ENCODE peak calls at places on chromosome 20, in five cellular contexts. One of them, this sample, is unnamed. For H3K4me1, the result is how much of the 10 kb centered on the place peaks cover.

GRCh38 chr20:25310268-25310920 is 62.5 kb downstream of the PYGB start:
- DNase-seq in transverse colon: peak
- DNase-seq in breast epithelium: no peak
- DNase-seq in HepG2: peak
- DNase-seq in gastrocnemius medialis: peak
- DNase-seq in this sample: peak

GRCh38 chr20:5797165-5797564 is 47.0 kb downstream of the SHLD1 start:
- DNase-seq in transverse colon: no peak
- DNase-seq in breast epithelium: no peak
- DNase-seq in HepG2: no peak
- DNase-seq in gastrocnemius medialis: no peak
- DNase-seq in this sample: no peak

GRCh38 chr20:37668166-37668565 is 25.7 kb upstream of the CTNNBL1 start:
- DNase-seq in transverse colon: no peak
- DNase-seq in breast epithelium: no peak
- DNase-seq in HepG2: no peak
- DNase-seq in gastrocnemius medialis: no peak
- DNase-seq in this sample: no peak

GRCh38 chr20:61546641-61547040 is 294.6 kb downstream of the CDH4 start:
- DNase-seq in transverse colon: no peak
- DNase-seq in breast epithelium: no peak
- DNase-seq in HepG2: no peak
- DNase-seq in gastrocnemius medialis: no peak
- DNase-seq in this sample: no peak

GRCh38 chr20:33673411-33674293 is 576 bp downstream of the NECAB3 start:
- DNase-seq in transverse colon: no peak
- DNase-seq in breast epithelium: no peak
- DNase-seq in HepG2: no peak
- DNase-seq in gastrocnemius medialis: no peak
- DNase-seq in this sample: no peak

GRCh38 chr20:53048387-53048786 is 76.2 kb downstream of the TSHZ2 start:
- DNase-seq in transverse colon: no peak
- DNase-seq in breast epithelium: no peak
- DNase-seq in HepG2: no peak
- DNase-seq in gastrocnemius medialis: no peak
- DNase-seq in this sample: no peak

GRCh38 chr20:34904202-34904621 is 27.8 kb downstream of the ACSS2 start:
- DNase-seq in transverse colon: no peak
- DNase-seq in breast epithelium: no peak
- DNase-seq in HepG2: no peak
- DNase-seq in gastrocnemius medialis: no peak
- DNase-seq in this sample: no peak

GRCh38 chr20:18166939-18167338 is 29.3 kb downstream of the KAT14 start:
- DNase-seq in transverse colon: no peak
- DNase-seq in breast epithelium: no peak
- DNase-seq in HepG2: no peak
- DNase-seq in gastrocnemius medialis: no peak
- DNase-seq in this sample: no peak

GRCh38 chr20:2654384-2654822 is 2.0 kb downstream of the NOP56 start:
- DNase-seq in transverse colon: no peak
- DNase-seq in breast epithelium: no peak
- DNase-seq in HepG2: no peak
- DNase-seq in gastrocnemius medialis: no peak
- DNase-seq in this sample: no peak
- TF ChIP-seq POLR2A in transverse colon: no peak
- TF ChIP-seq POLR2A in breast epithelium: no peak
- TF ChIP-seq POLR2A in HepG2: no peak
- TF ChIP-seq POLR2A in gastrocnemius medialis: no peak
- TF ChIP-seq POLR2A in this sample: no peak

GRCh38 chr20:63821824-63822223 is 9.2 kb downstream of the ZBTB46 start:
- DNase-seq in transverse colon: no peak
- DNase-seq in breast epithelium: no peak
- DNase-seq in HepG2: no peak
- DNase-seq in gastrocnemius medialis: no peak
- DNase-seq in this sample: no peak

GRCh38 chr20:63815613-63815862 is 15.5 kb downstream of the ZBTB46 start:
- DNase-seq in transverse colon: no peak
- DNase-seq in breast epithelium: no peak
- DNase-seq in HepG2: no peak
- DNase-seq in gastrocnemius medialis: no peak
- DNase-seq in this sample: no peak

GRCh38 chr20:63815869-63816268 is 15.2 kb downstream of the ZBTB46 start:
- DNase-seq in transverse colon: no peak
- DNase-seq in breast epithelium: no peak
- DNase-seq in HepG2: no peak
- DNase-seq in gastrocnemius medialis: no peak
- DNase-seq in this sample: no peak

GRCh38 chr20:63822276-63822696 is 8.8 kb downstream of the ZBTB46 start:
- DNase-seq in transverse colon: no peak
- DNase-seq in breast epithelium: no peak
- DNase-seq in HepG2: no peak
- DNase-seq in gastrocnemius medialis: no peak
- DNase-seq in this sample: no peak

DNA sequence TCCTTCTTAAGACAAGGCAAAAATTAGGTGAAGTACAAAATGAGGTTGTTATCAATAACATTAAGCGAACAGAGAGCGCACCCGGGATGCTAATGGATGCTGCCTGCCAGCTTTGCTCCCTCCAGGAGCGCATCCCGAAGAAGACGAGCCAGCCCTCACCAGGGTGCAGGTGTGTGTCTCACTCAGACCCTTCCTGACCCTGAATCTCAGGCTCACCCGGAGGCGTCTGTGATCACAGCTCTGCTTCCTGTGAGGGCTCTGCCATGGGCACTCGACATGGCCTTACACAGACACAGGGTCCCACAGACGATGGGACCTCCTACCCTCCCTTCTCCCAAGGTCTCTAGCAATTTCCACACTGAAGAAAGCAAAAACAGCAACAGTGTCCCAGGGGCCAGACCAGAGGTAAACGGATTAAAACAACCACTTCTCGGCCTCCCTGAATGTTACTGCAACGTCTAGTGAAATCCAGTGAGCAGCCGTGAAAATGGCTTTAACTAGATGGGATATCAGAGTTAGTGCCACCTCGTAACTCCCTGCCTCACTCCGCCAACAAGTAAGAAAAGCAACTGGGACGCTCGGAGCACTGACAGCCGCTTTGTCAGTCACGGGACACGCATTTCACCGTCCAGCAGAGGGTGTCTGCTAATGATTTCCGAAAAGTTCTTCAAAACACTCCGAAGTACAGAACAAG is 11.7 kb downstream of the ZBTB46 start:
- DNase-seq in transverse colon: peak
- DNase-seq in breast epithelium: no peak
- DNase-seq in HepG2: peak
- DNase-seq in gastrocnemius medialis: no peak
- DNase-seq in this sample: peak
- H3K4me1 ChIP-seq in transverse colon: under half
- H3K4me1 ChIP-seq in breast epithelium: under half
- H3K4me1 ChIP-seq in HepG2: under half
- H3K4me1 ChIP-seq in gastrocnemius medialis: under half
- H3K4me1 ChIP-seq in this sample: under half

GRCh38 chr20:36050436-36051317 is 82.3 kb downstream of the CNBD2 start:
- DNase-seq in transverse colon: peak
- DNase-seq in breast epithelium: peak
- DNase-seq in HepG2: peak
- DNase-seq in gastrocnemius medialis: peak
- DNase-seq in this sample: peak
- TF ChIP-seq POLR2A in transverse colon: peak
- TF ChIP-seq POLR2A in breast epithelium: peak
- TF ChIP-seq POLR2A in HepG2: peak
- TF ChIP-seq POLR2A in gastrocnemius medialis: peak
- TF ChIP-seq POLR2A in this sample: peak

GRCh38 chr20:22924036-22924737 is 110.9 kb upstream of the SSTR4 start:
- DNase-seq in transverse colon: no peak
- DNase-seq in breast epithelium: no peak
- DNase-seq in HepG2: no peak
- DNase-seq in gastrocnemius medialis: no peak
- DNase-seq in this sample: no peak
- H3K4me1 ChIP-seq in transverse colon: under half
- H3K4me1 ChIP-seq in breast epithelium: under half
- H3K4me1 ChIP-seq in HepG2: under half
- H3K4me1 ChIP-seq in gastrocnemius medialis: under half
- H3K4me1 ChIP-seq in this sample: under half

GRCh38 chr20:62805365-62805710 is 703 bp downstream of the OGFR start:
- DNase-seq in transverse colon: no peak
- DNase-seq in breast epithelium: no peak
- DNase-seq in HepG2: no peak
- DNase-seq in gastrocnemius medialis: no peak
- DNase-seq in this sample: no peak

GRCh38 chr20:62806383-62807050 is 1.9 kb downstream of the OGFR start:
- DNase-seq in transverse colon: no peak
- DNase-seq in breast epithelium: no peak
- DNase-seq in HepG2: no peak
- DNase-seq in gastrocnemius medialis: no peak
- DNase-seq in this sample: no peak

GRCh38 chr20:62805711-62806382 is 1.2 kb downstream of the OGFR start:
- DNase-seq in transverse colon: no peak
- DNase-seq in breast epithelium: no peak
- DNase-seq in HepG2: peak
- DNase-seq in gastrocnemius medialis: no peak
- DNase-seq in this sample: no peak

GRCh38 chr20:62804021-62804631 is 509 bp upstream of the OGFR start:
- DNase-seq in transverse colon: no peak
- DNase-seq in breast epithelium: no peak
- DNase-seq in HepG2: peak
- DNase-seq in gastrocnemius medialis: no peak
- DNase-seq in this sample: peak

DNA sequence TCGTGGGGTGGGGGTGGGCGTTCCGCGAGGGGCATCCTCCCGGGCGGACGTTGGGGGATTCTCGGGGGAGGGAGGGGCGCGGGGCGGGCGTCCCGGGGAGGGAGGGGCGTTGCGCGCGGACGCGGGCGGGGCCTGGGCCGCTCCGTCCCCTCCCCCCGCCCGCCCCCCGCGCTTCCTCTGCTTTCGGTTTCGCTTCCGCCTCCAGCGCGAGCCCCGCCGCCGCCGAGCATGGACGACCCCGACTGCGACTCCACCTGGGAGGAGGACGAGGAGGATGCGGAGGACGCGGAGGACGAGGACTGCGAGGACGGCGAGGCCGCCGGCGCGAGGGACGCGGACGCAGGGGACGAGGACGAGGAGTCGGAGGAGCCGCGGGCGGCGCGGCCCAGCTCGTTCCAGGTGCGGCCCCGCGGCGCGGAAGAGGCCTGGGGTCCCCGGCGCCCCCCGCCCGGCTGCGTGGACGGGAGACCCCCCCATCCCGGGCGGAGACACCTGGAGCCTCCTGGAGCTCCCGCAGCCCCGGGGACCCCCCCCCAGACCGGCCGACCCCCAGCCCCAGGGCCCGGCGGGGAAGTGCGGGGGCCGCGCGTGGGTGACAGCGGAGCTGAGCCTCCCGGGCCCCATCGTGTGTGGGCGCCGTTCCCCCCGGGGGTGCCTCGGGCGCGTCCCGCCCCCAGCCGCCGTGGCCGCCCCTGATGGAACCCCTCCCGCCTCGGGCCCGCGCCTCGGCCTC is at the start of gene OGFR:
- DNase-seq in transverse colon: peak
- DNase-seq in breast epithelium: no peak
- DNase-seq in HepG2: no peak
- DNase-seq in gastrocnemius medialis: no peak
- DNase-seq in this sample: peak
- TF ChIP-seq POLR2A in transverse colon: peak
- TF ChIP-seq POLR2A in breast epithelium: no peak
- TF ChIP-seq POLR2A in HepG2: peak
- TF ChIP-seq POLR2A in gastrocnemius medialis: peak
- TF ChIP-seq POLR2A in this sample: no peak

This sample was measured in Peyer's patch.